ENCODE peak calls at places on chromosomes 12 and 14, in eight cellular contexts. H is naive thymus-derived CD8-positive, alpha-beta T cell; R is A549; O is activated T-cell treated with anti-CD3 and anti-CD28 coated beads for 4 hours; V is iris pigment epithelial cell; G is NCI-H2171; U is stimulated activated CD8-positive, alpha-beta memory T cell treated with anti-CD3 and anti-CD28 coated beads, Interleukin-2, amount 100 ng/mL, for 1 hour; S is OCI-M1. M is an unnamed sample.

GRCh38 chr12:12442548-12443071 is 85.7 kb downstream of the BORCS5 start:
- DNase-seq in U (no peak), H (no peak), G (no peak), O (no peak), V (peak), R (peak), S (no peak), M (no peak)

GRCh38 chr12:110224379-110225304 is 56.4 kb upstream of the ATP2A2 start:
- DNase-seq in R (peak), O (no peak), V (peak), S (peak), H (no peak), G (no peak), U (no peak), M (no peak)

GRCh38 chr12:93081810-93082165 is 152.7 kb upstream of the EEA1 start:
- DNase-seq in U (no peak), R (no peak), O (no peak), H (no peak), S (no peak), G (no peak), V (no peak), M (no peak)

GRCh38 chr12:16385779-16386646 is 38.6 kb downstream of the MGST1 start:
- DNase-seq in O (no peak), G (no peak), R (peak), U (no peak), H (no peak), S (peak), V (peak), M (no peak)

GRCh38 chr12:113142173-113142885 is 6.8 kb upstream of the RASAL1 start:
- DNase-seq in G (no peak), H (no peak), R (no peak), S (no peak), U (no peak), O (no peak), V (no peak), M (no peak)

GRCh38 chr14:52485350-52485960 is 66.8 kb downstream of the TXNDC16 start:
- DNase-seq in G (no peak), V (no peak), R (no peak), H (no peak), O (no peak), S (no peak), U (no peak), M (no peak)

GRCh38 chr12:56128669-56129209 is 672 bp downstream of the ESYT1 start:
- DNase-seq in R (peak), U (no peak), S (peak), G (no peak), V (peak), O (no peak), H (no peak), M (no peak)

GRCh38 chr12:89828575-89828974 is 119.9 kb upstream of the ATP2B1 start:
- DNase-seq in S (no peak), H (no peak), U (no peak), R (no peak), G (no peak), V (no peak), O (no peak), M (no peak)

GRCh38 chr12:49950310-49951251 is at the start of gene AQP2:
- DNase-seq in R (no peak), U (no peak), V (no peak), G (no peak), S (no peak), H (no peak), O (no peak), M (no peak)

GRCh38 chr12:110965574-110965973 is 45.2 kb upstream of the MYL2 start:
- DNase-seq in V (no peak), G (no peak), H (no peak), U (no peak), S (no peak), R (no peak), O (no peak), M (no peak)

GRCh38 chr12:92827836-92828431 is 101.2 kb downstream of the EEA1 start:
- DNase-seq in H (peak), U (peak), G (no peak), V (peak), S (peak), O (peak), R (peak), M (no peak)

GRCh38 chr14:32202468-32202865 is 602 bp downstream of the RNU6-8 start:
- DNase-seq in V (peak), O (no peak), H (no peak), U (no peak), R (no peak), G (no peak), S (peak), M (no peak)

GRCh38 chr12:109258201-109258600 is 50.9 kb downstream of the FOXN4 start:
- DNase-seq in U (no peak), H (no peak), R (no peak), G (no peak), V (no peak), S (no peak), O (no peak), M (no peak)

GRCh38 chr12:126492181-126492580 is 1426.9 kb downstream of the AACS start:
- DNase-seq in U (no peak), S (peak), H (no peak), R (no peak), O (no peak), V (no peak), G (no peak), M (no peak)

GRCh38 chr12:52920937-52921336 is 16.1 kb upstream of the KRT8 start:
- DNase-seq in S (no peak), R (no peak), G (no peak), U (no peak), O (no peak), H (no peak), V (no peak), M (no peak)

GRCh38 chr12:71888521-71888920 is 49.0 kb downstream of the TBC1D15 start:
- DNase-seq in H (no peak), G (no peak), U (no peak), V (peak), O (no peak), R (no peak), S (no peak), M (no peak)

GRCh38 chr14:24051789-24052655 is at the start of gene CARMIL3:
- DNase-seq in G (peak), V (peak), U (peak), S (peak), O (peak), H (peak), R (peak), M (peak)